ENCODE peak calls at places on chromosomes 2 and 18, in eight cellular contexts. One of them, this sample, is unnamed.

GRCh38 chr2:62672601-62673000 is 32.9 kb upstream of the EHBP1 start:
- DNase-seq in transverse colon: no peak
- DNase-seq in pancreas: no peak
- DNase-seq in small intestine: no peak
- DNase-seq in GM23248: peak; percentile 53
- DNase-seq in H9: peak; percentile 66
- DNase-seq in CD4-positive, alpha-beta memory T cell: no peak
- DNase-seq in PC-3: no peak
- DNase-seq in this sample: no peak

GRCh38 chr2:71992036-71992435 is 155.6 kb downstream of the CYP26B1 start:
- DNase-seq in PC-3: no peak
- DNase-seq in small intestine: no peak
- DNase-seq in H9: no peak
- DNase-seq in CD4-positive, alpha-beta memory T cell: no peak
- DNase-seq in GM23248: peak; percentile 9
- DNase-seq in pancreas: no peak
- DNase-seq in transverse colon: no peak
- DNase-seq in this sample: no peak

GRCh38 chr2:100427627-100428258 is 10.3 kb upstream of the CHST10 start:
- DNase-seq in small intestine: peak; percentile 56
- DNase-seq in PC-3: peak; percentile 68
- DNase-seq in H9: peak; percentile 56
- DNase-seq in pancreas: peak; percentile 37
- DNase-seq in CD4-positive, alpha-beta memory T cell: peak; percentile 57
- DNase-seq in transverse colon: peak; percentile 71
- DNase-seq in GM23248: peak; percentile 51
- DNase-seq in this sample: no peak

GRCh38 chr2:132815522-132815921 is 145.5 kb upstream of the LYPD1 start:
- DNase-seq in H9: no peak
- DNase-seq in transverse colon: no peak
- DNase-seq in CD4-positive, alpha-beta memory T cell: no peak
- DNase-seq in PC-3: peak; percentile 72
- DNase-seq in GM23248: peak; percentile 77
- DNase-seq in pancreas: no peak
- DNase-seq in small intestine: no peak
- DNase-seq in this sample: no peak

GRCh38 chr18:5630766-5631413 is 87.1 kb upstream of the EPB41L3 start:
- DNase-seq in transverse colon: no peak
- DNase-seq in small intestine: no peak
- DNase-seq in PC-3: peak; percentile 24
- DNase-seq in H9: no peak
- DNase-seq in pancreas: no peak
- DNase-seq in CD4-positive, alpha-beta memory T cell: no peak
- DNase-seq in GM23248: no peak
- DNase-seq in this sample: no peak

GRCh38 chr2:15730545-15731212 is 139.0 kb downstream of the DDX1 start:
- DNase-seq in small intestine: peak; percentile 89
- DNase-seq in transverse colon: peak; percentile 86
- DNase-seq in H9: no peak
- DNase-seq in CD4-positive, alpha-beta memory T cell: no peak
- DNase-seq in pancreas: peak; percentile 85
- DNase-seq in GM23248: peak; percentile 92
- DNase-seq in PC-3: peak; percentile 93
- DNase-seq in this sample: no peak

GRCh38 chr18:74288730-74289129 is 3.0 kb downstream of the CYB5A start:
- DNase-seq in PC-3: peak; percentile 29
- DNase-seq in small intestine: no peak
- DNase-seq in CD4-positive, alpha-beta memory T cell: no peak
- DNase-seq in pancreas: no peak
- DNase-seq in GM23248: peak; percentile 37
- DNase-seq in H9: no peak
- DNase-seq in transverse colon: no peak
- DNase-seq in this sample: no peak

GRCh38 chr18:23761941-23762340 is 72.7 kb downstream of the LAMA3 start:
- DNase-seq in pancreas: no peak
- DNase-seq in GM23248: no peak
- DNase-seq in small intestine: no peak
- DNase-seq in H9: no peak
- DNase-seq in CD4-positive, alpha-beta memory T cell: no peak
- DNase-seq in PC-3: no peak
- DNase-seq in transverse colon: no peak
- DNase-seq in this sample: no peak

GRCh38 chr2:81670885-81671284 is 1366.3 kb upstream of the LRRTM1 start:
- DNase-seq in small intestine: no peak
- DNase-seq in PC-3: no peak
- DNase-seq in pancreas: no peak
- DNase-seq in H9: no peak
- DNase-seq in GM23248: no peak
- DNase-seq in CD4-positive, alpha-beta memory T cell: no peak
- DNase-seq in transverse colon: no peak
- DNase-seq in this sample: no peak

GRCh38 chr2:17538844-17539554 is 1.5 kb upstream of the VSNL1 start:
- DNase-seq in CD4-positive, alpha-beta memory T cell: no peak
- DNase-seq in H9: peak; percentile 78
- DNase-seq in small intestine: no peak
- DNase-seq in pancreas: peak; percentile 75
- DNase-seq in GM23248: peak; percentile 77
- DNase-seq in transverse colon: peak; percentile 80
- DNase-seq in PC-3: no peak
- DNase-seq in this sample: no peak

GRCh38 chr2:26527726-26528125 is 49.8 kb upstream of the OTOF start:
- DNase-seq in pancreas: no peak
- DNase-seq in small intestine: no peak
- DNase-seq in GM23248: no peak
- DNase-seq in transverse colon: no peak
- DNase-seq in H9: no peak
- DNase-seq in CD4-positive, alpha-beta memory T cell: no peak
- DNase-seq in PC-3: no peak
- DNase-seq in this sample: no peak

GRCh38 chr2:105102963-105103421 is 65.1 kb downstream of the MRPS9 start:
- DNase-seq in H9: peak; percentile 98
- DNase-seq in transverse colon: no peak
- DNase-seq in small intestine: no peak
- DNase-seq in CD4-positive, alpha-beta memory T cell: no peak
- DNase-seq in GM23248: peak; percentile 55
- DNase-seq in PC-3: peak; percentile 92
- DNase-seq in pancreas: no peak
- DNase-seq in this sample: no peak

GRCh38 chr2:236119003-236119402 is 49.2 kb downstream of the GBX2 start:
- DNase-seq in transverse colon: no peak
- DNase-seq in small intestine: no peak
- DNase-seq in pancreas: no peak
- DNase-seq in GM23248: no peak
- DNase-seq in CD4-positive, alpha-beta memory T cell: no peak
- DNase-seq in H9: no peak
- DNase-seq in PC-3: no peak
- DNase-seq in this sample: no peak

GRCh38 chr2:236120006-236120740 is 48.0 kb downstream of the GBX2 start:
- DNase-seq in pancreas: no peak
- DNase-seq in transverse colon: no peak
- DNase-seq in CD4-positive, alpha-beta memory T cell: no peak
- DNase-seq in small intestine: no peak
- DNase-seq in PC-3: no peak
- DNase-seq in GM23248: no peak
- DNase-seq in H9: no peak
- DNase-seq in this sample: no peak

GRCh38 chr2:236120829-236121228 is 47.4 kb downstream of the GBX2 start:
- DNase-seq in H9: no peak
- DNase-seq in small intestine: no peak
- DNase-seq in PC-3: no peak
- DNase-seq in CD4-positive, alpha-beta memory T cell: no peak
- DNase-seq in transverse colon: no peak
- DNase-seq in GM23248: no peak
- DNase-seq in pancreas: no peak
- DNase-seq in this sample: no peak

GRCh38 chr2:236117861-236118269 is 50.3 kb downstream of the GBX2 start:
- DNase-seq in pancreas: no peak
- DNase-seq in H9: no peak
- DNase-seq in GM23248: no peak
- DNase-seq in transverse colon: no peak
- DNase-seq in small intestine: no peak
- DNase-seq in PC-3: no peak
- DNase-seq in CD4-positive, alpha-beta memory T cell: no peak
- DNase-seq in this sample: no peak

GRCh38 chr2:236119476-236119875 is 48.7 kb downstream of the GBX2 start:
- DNase-seq in PC-3: no peak
- DNase-seq in transverse colon: no peak
- DNase-seq in H9: no peak
- DNase-seq in GM23248: no peak
- DNase-seq in small intestine: no peak
- DNase-seq in CD4-positive, alpha-beta memory T cell: no peak
- DNase-seq in pancreas: no peak
- DNase-seq in this sample: no peak
- H3K9me3 ChIP-seq in PC-3: no peaks in the 10 kb centered on the region
- H3K9me3 ChIP-seq in transverse colon: no peaks in the 10 kb centered on the region
- H3K9me3 ChIP-seq in H9: no peaks in the 10 kb centered on the region
- H3K9me3 ChIP-seq in GM23248: no peaks in the 10 kb centered on the region
- H3K9me3 ChIP-seq in small intestine: no peaks in the 10 kb centered on the region
- H3K9me3 ChIP-seq in CD4-positive, alpha-beta memory T cell: no peaks in the 10 kb centered on the region
- H3K9me3 ChIP-seq in pancreas: no peaks in the 10 kb centered on the region
- H3K9me3 ChIP-seq in this sample: no peaks in the 10 kb centered on the region

GRCh38 chr2:7632420-7632819 is 715.2 kb downstream of the RNF144A start:
- DNase-seq in pancreas: no peak
- DNase-seq in transverse colon: no peak
- DNase-seq in CD4-positive, alpha-beta memory T cell: no peak
- DNase-seq in PC-3: no peak
- DNase-seq in small intestine: no peak
- DNase-seq in H9: no peak
- DNase-seq in GM23248: no peak
- DNase-seq in this sample: no peak
- H3K9me3 ChIP-seq in pancreas: no peaks in the 10 kb centered on the region
- H3K9me3 ChIP-seq in transverse colon: no peaks in the 10 kb centered on the region
- H3K9me3 ChIP-seq in CD4-positive, alpha-beta memory T cell: no peaks in the 10 kb centered on the region
- H3K9me3 ChIP-seq in PC-3: no peaks in the 10 kb centered on the region
- H3K9me3 ChIP-seq in small intestine: no peaks in the 10 kb centered on the region
- H3K9me3 ChIP-seq in H9: no peaks in the 10 kb centered on the region
- H3K9me3 ChIP-seq in GM23248: no peaks in the 10 kb centered on the region
- H3K9me3 ChIP-seq in this sample: no peaks in the 10 kb centered on the region

GRCh38 chr18:79897940-79898625 is 53.4 kb downstream of the SLC66A2 start:
- DNase-seq in transverse colon: peak; percentile 6
- DNase-seq in PC-3: no peak
- DNase-seq in pancreas: no peak
- DNase-seq in small intestine: no peak
- DNase-seq in CD4-positive, alpha-beta memory T cell: no peak
- DNase-seq in H9: no peak
- DNase-seq in GM23248: no peak
- DNase-seq in this sample: no peak
- H3K9me3 ChIP-seq in transverse colon: peaks cover 35% of the 10 kb centered on the region
- H3K9me3 ChIP-seq in PC-3: peaks cover 19% of the 10 kb centered on the region
- H3K9me3 ChIP-seq in pancreas: no peaks in the 10 kb centered on the region
- H3K9me3 ChIP-seq in small intestine: peaks cover 6% of the 10 kb centered on the region
- H3K9me3 ChIP-seq in CD4-positive, alpha-beta memory T cell: no peaks in the 10 kb centered on the region
- H3K9me3 ChIP-seq in H9: peaks cover 44% of the 10 kb centered on the region
- H3K9me3 ChIP-seq in GM23248: peaks cover 2% of the 10 kb centered on the region
- H3K9me3 ChIP-seq in this sample: peaks cover 17% of the 10 kb centered on the region

GRCh38 chr2:10964076-10964812 is 52.5 kb downstream of the KCNF1 start:
- DNase-seq in pancreas: no peak
- DNase-seq in transverse colon: no peak
- DNase-seq in PC-3: no peak
- DNase-seq in CD4-positive, alpha-beta memory T cell: no peak
- DNase-seq in GM23248: peak; percentile 58
- DNase-seq in small intestine: no peak
- DNase-seq in H9: no peak
- DNase-seq in this sample: no peak

GRCh38 chr2:10961490-10961875 is 49.7 kb downstream of the KCNF1 start:
- DNase-seq in CD4-positive, alpha-beta memory T cell: no peak
- DNase-seq in H9: no peak
- DNase-seq in PC-3: no peak
- DNase-seq in GM23248: no peak
- DNase-seq in pancreas: no peak
- DNase-seq in transverse colon: no peak
- DNase-seq in small intestine: no peak
- DNase-seq in this sample: no peak

GRCh38 chr2:10963155-10963554 is 51.4 kb downstream of the KCNF1 start:
- DNase-seq in GM23248: peak; percentile 31
- DNase-seq in H9: no peak
- DNase-seq in transverse colon: no peak
- DNase-seq in small intestine: no peak
- DNase-seq in pancreas: no peak
- DNase-seq in CD4-positive, alpha-beta memory T cell: no peak
- DNase-seq in PC-3: no peak
- DNase-seq in this sample: no peak

GRCh38 chr2:10960606-10961489 is 49.1 kb downstream of the KCNF1 start:
- DNase-seq in CD4-positive, alpha-beta memory T cell: no peak
- DNase-seq in transverse colon: no peak
- DNase-seq in GM23248: no peak
- DNase-seq in PC-3: no peak
- DNase-seq in H9: peak; percentile 41
- DNase-seq in small intestine: no peak
- DNase-seq in pancreas: no peak
- DNase-seq in this sample: no peak

GRCh38 chr2:10962004-10962403 is 50.3 kb downstream of the KCNF1 start:
- DNase-seq in CD4-positive, alpha-beta memory T cell: no peak
- DNase-seq in H9: no peak
- DNase-seq in pancreas: no peak
- DNase-seq in GM23248: no peak
- DNase-seq in small intestine: no peak
- DNase-seq in PC-3: no peak
- DNase-seq in transverse colon: no peak
- DNase-seq in this sample: no peak
- H3K9me3 ChIP-seq in CD4-positive, alpha-beta memory T cell: no peaks in the 10 kb centered on the region
- H3K9me3 ChIP-seq in H9: no peaks in the 10 kb centered on the region
- H3K9me3 ChIP-seq in pancreas: no peaks in the 10 kb centered on the region
- H3K9me3 ChIP-seq in GM23248: no peaks in the 10 kb centered on the region
- H3K9me3 ChIP-seq in small intestine: no peaks in the 10 kb centered on the region
- H3K9me3 ChIP-seq in PC-3: no peaks in the 10 kb centered on the region
- H3K9me3 ChIP-seq in transverse colon: no peaks in the 10 kb centered on the region
- H3K9me3 ChIP-seq in this sample: no peaks in the 10 kb centered on the region

GRCh38 chr2:204828191-204828590 is 282.9 kb downstream of the PARD3B start:
- DNase-seq in PC-3: no peak
- DNase-seq in H9: no peak
- DNase-seq in pancreas: no peak
- DNase-seq in GM23248: no peak
- DNase-seq in CD4-positive, alpha-beta memory T cell: no peak
- DNase-seq in small intestine: no peak
- DNase-seq in transverse colon: no peak
- DNase-seq in this sample: no peak
- H3K9me3 ChIP-seq in PC-3: no peaks in the 10 kb centered on the region
- H3K9me3 ChIP-seq in H9: no peaks in the 10 kb centered on the region
- H3K9me3 ChIP-seq in pancreas: no peaks in the 10 kb centered on the region
- H3K9me3 ChIP-seq in GM23248: no peaks in the 10 kb centered on the region
- H3K9me3 ChIP-seq in CD4-positive, alpha-beta memory T cell: no peaks in the 10 kb centered on the region
- H3K9me3 ChIP-seq in small intestine: no peaks in the 10 kb centered on the region
- H3K9me3 ChIP-seq in transverse colon: no peaks in the 10 kb centered on the region
- H3K9me3 ChIP-seq in this sample: no peaks in the 10 kb centered on the region

DNA sequence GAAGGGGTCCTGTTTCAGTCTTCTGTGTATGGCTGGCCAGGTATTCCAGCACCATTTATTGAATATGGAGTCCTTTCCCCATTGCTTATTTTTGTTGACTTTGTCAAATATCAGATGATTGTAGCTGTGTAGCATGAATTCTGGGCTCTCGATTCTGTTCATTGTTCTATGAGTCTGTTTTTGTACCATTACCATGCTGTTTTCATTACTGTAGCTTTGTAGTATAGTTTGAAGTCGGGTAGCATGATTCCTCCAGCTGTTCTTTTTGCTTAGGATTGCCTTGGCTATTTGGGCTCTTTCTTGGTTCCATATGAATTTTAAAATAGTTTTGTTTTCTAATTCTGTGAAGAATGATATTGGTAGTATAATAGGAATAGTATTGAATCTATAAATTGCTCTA is 6.0 kb downstream of the SH3YL1 start:
- DNase-seq in PC-3: no peak
- DNase-seq in H9: no peak
- DNase-seq in transverse colon: no peak
- DNase-seq in CD4-positive, alpha-beta memory T cell: no peak
- DNase-seq in GM23248: no peak
- DNase-seq in small intestine: no peak
- DNase-seq in pancreas: no peak
- DNase-seq in this sample: no peak
- H3K9me3 ChIP-seq in PC-3: no peaks in the 10 kb centered on the region
- H3K9me3 ChIP-seq in H9: no peaks in the 10 kb centered on the region
- H3K9me3 ChIP-seq in transverse colon: peaks cover 7% of the 10 kb centered on the region
- H3K9me3 ChIP-seq in CD4-positive, alpha-beta memory T cell: no peaks in the 10 kb centered on the region
- H3K9me3 ChIP-seq in GM23248: no peaks in the 10 kb centered on the region
- H3K9me3 ChIP-seq in small intestine: no peaks in the 10 kb centered on the region
- H3K9me3 ChIP-seq in pancreas: no peaks in the 10 kb centered on the region
- H3K9me3 ChIP-seq in this sample: peaks cover 3% of the 10 kb centered on the region

This sample was measured in T-helper 17 cell.